ENCODE peak calls at places on chromosomes 4 and X, in ten cellular contexts. R is stomach, Q is body of pancreas, B is tibial nerve, P is uterus, D is heart left ventricle, E is endothelial cell of umbilical vein, T is HCT116, W is Peyer's patch, V is transverse colon. N is an unnamed sample.
A peak's percentile ranks its signal among the peaks of the same experiment; 100 is the strongest.

GRCh38 chr4:128757712-128758111 is 51.8 kb upstream of the JADE1 start:
- DNase-seq in D (peak; percentile 53), V (no peak), W (no peak), P (no peak), T (no peak), Q (peak; percentile 64), E (no peak), B (peak; percentile 24), R (peak; percentile 43), N (peak; percentile 66)

GRCh38 chr4:134544303-134544761 is 342.7 kb upstream of the PABPC4L start:
- DNase-seq in D (peak; percentile 25), E (peak; percentile 96), V (peak; percentile 11), Q (no peak), T (peak; percentile 23), P (no peak), R (no peak), B (no peak), W (no peak), N (peak; percentile 65)

GRCh38 chr4:111074523-111075114 is 451.7 kb upstream of the PITX2 start:
- DNase-seq in V (no peak), T (no peak), E (no peak), Q (no peak), D (no peak), P (no peak), B (no peak), R (no peak), W (no peak), N (no peak)

GRCh38 chrX:39477438-39478120 is 620.2 kb downstream of the BCOR start:
- DNase-seq in R (peak; percentile 26), V (peak; percentile 35), W (no peak), B (no peak), D (peak; percentile 73), T (no peak), E (peak; percentile 2), Q (peak; percentile 53), P (peak; percentile 34), N (no peak)

GRCh38 chr4:153115322-153116100 is 88.7 kb upstream of the TRIM2 start:
- DNase-seq in D (peak; percentile 41), B (no peak), W (peak; percentile 68), Q (no peak), V (peak; percentile 37), E (peak; percentile 38), T (peak; percentile 46), P (no peak), R (peak; percentile 62), N (no peak)

GRCh38 chr4:7909463-7909862 is 30.2 kb downstream of the AFAP1 start:
- DNase-seq in E (no peak), P (no peak), B (no peak), W (no peak), D (no peak), V (no peak), Q (no peak), T (no peak), R (no peak), N (no peak)

GRCh38 chr4:109511414-109511813 is 48.6 kb upstream of the MCUB start:
- DNase-seq in P (no peak), D (no peak), V (no peak), W (no peak), Q (no peak), B (no peak), T (no peak), R (no peak), E (peak; percentile 24), N (no peak)

GRCh38 chr4:177079327-177079726 is 230.3 kb upstream of the NEIL3 start:
- DNase-seq in R (no peak), B (no peak), W (no peak), Q (no peak), D (no peak), E (no peak), V (no peak), T (no peak), P (no peak), N (no peak)

GRCh38 chrX:70062076-70062475 is at the start of gene OTUD6A:
- DNase-seq in W (no peak), Q (no peak), D (no peak), T (no peak), P (no peak), R (no peak), B (no peak), E (no peak), V (no peak), N (no peak)

GRCh38 chrX:119695535-119696050 is 2.6 kb upstream of the SEPTIN6 start:
- DNase-seq in R (no peak), Q (no peak), W (peak; percentile 31), B (no peak), V (no peak), T (no peak), E (no peak), D (no peak), P (no peak), N (no peak)

GRCh38 chrX:119693032-119693995 is at the start of gene SEPTIN6:
- DNase-seq in W (peak; percentile 90), D (peak; percentile 75), T (peak; percentile 51), P (peak; percentile 43), Q (peak; percentile 52), E (peak; percentile 60), V (peak; percentile 82), B (peak; percentile 42), R (peak; percentile 72), N (peak; percentile 45)

GRCh38 chrX:119692241-119693031 is 532 bp downstream of the SEPTIN6 start:
- DNase-seq in B (no peak), V (peak; percentile 47), D (peak; percentile 41), W (peak; percentile 70), E (peak; percentile 27), P (no peak), R (peak; percentile 44), T (no peak), Q (no peak), N (peak; percentile 27)

GRCh38 chrX:119694601-119695534 is 1.9 kb upstream of the SEPTIN6 start:
- DNase-seq in E (no peak), T (no peak), D (no peak), Q (no peak), W (peak; percentile 62), P (no peak), R (no peak), V (no peak), B (no peak), N (no peak)

GRCh38 chrX:119693996-119694451 is 1.1 kb upstream of the SEPTIN6 start:
- DNase-seq in W (no peak), D (peak; percentile 20), V (peak; percentile 11), B (no peak), E (no peak), P (no peak), Q (no peak), R (no peak), T (no peak), N (peak; percentile 10)
- H3K27ac ChIP-seq in W (no peak overlapping the region), D (no peak overlapping the region), V (peak overlapping the region; percentile 87), B (no peak overlapping the region), E (no peak overlapping the region), P (no peak overlapping the region), Q (no peak overlapping the region), R (no peak overlapping the region), T (no peak overlapping the region), N (no peak overlapping the region)

DNA sequence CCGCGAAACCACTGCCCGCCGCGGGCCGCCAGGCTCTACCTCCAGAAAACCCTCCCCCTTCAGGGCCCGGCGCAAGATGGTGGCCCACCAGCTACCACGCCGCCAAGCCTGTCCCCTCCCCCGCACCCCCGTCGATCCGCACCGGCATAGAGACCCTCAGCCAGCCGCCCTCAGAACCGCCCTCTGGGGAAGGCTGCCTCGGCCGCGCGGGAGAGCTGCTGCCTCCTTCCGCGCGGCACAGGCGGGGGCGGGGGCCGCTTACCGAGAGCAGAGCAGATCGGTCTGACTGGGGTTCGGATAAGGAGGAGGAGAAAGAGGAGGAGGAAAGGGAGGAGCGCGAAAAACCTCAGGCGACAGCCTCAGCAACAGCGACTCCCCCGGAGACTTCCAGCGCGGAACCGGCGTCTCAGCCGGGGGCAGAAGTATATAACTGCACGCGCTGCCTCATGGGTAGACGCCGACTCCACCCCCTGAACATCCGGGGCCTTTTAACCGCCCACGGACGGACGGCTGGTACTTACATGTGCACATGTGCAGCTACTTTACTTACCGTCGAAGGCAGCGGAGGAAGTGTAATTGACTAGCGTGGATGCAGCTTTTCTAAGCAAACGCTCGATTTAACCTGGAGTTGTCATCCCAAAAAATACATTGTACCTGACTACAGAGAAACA is at the start of gene ZNF280C:
- DNase-seq in T (peak; percentile 91), W (peak; percentile 86), R (peak; percentile 89), P (peak; percentile 82), E (peak; percentile 91), B (peak; percentile 67), Q (peak; percentile 89), D (peak; percentile 86), V (peak; percentile 92), N (peak; percentile 84)
- TF ChIP-seq POLR2A in T (peak; percentile 88), W (peak; percentile 70), R (no peak), P (peak; percentile 19), E (peak; percentile 95), B (peak; percentile 44), Q (peak; percentile 94), D (peak; percentile 71), V (peak; percentile 83), N (no peak)

DNA sequence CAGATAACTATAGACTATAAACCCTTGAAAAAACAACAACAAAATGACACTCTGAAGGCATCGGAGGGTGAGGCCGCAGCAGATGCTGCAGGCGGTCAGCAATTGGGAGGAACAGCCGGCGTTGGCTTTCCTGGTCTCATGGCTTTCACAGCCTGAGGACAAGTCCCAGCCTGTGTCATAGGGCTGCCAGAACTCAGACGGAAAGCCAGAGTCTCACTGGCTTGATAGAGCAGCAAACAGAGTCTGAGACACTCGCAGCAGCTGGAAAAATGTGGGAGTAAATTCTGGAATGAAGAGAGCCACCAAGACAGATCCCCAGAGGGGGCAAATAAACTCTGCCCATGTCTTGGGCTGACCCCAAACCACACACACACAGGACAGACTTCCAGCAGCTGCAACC is 86.3 kb downstream of the PPP2R2C start:
- DNase-seq in Q (no peak), D (peak; percentile 29), R (no peak), W (no peak), E (no peak), P (no peak), T (no peak), V (no peak), B (no peak), N (no peak)
- H3K27me3 ChIP-seq in Q (no peaks in the 10 kb centered on the region), D (peaks cover 9% of the 10 kb centered on the region), R (peaks cover 65% of the 10 kb centered on the region), W (no peaks in the 10 kb centered on the region), E (no peaks in the 10 kb centered on the region), P (no peaks in the 10 kb centered on the region), T (no peaks in the 10 kb centered on the region), V (peaks cover 12% of the 10 kb centered on the region), B (no peaks in the 10 kb centered on the region), N (no peaks in the 10 kb centered on the region)

GRCh38 chr4:133148690-133149363 is at the start of gene PCDH10:
- DNase-seq in P (peak; percentile 87), T (no peak), E (peak; percentile 98), Q (peak; percentile 84), B (peak; percentile 79), W (no peak), R (peak; percentile 65), D (peak; percentile 78), V (peak; percentile 73), N (peak; percentile 89)
- H3K27ac ChIP-seq in P (no peak within 1 kb of the TSS), T (no peak within 1 kb of the TSS), E (peak within 1 kb of the TSS; percentile 67), Q (no peak within 1 kb of the TSS), B (peak within 1 kb of the TSS; percentile 61), W (no peak within 1 kb of the TSS), R (no peak within 1 kb of the TSS), D (no peak within 1 kb of the TSS), V (no peak within 1 kb of the TSS), N (no peak within 1 kb of the TSS)

GRCh38 chrX:15854712-15855561 is at the start of gene AP1S2:
- DNase-seq in Q (peak; percentile 94), P (peak; percentile 92), E (peak; percentile 95), W (peak; percentile 95), B (peak; percentile 74), V (peak; percentile 97), R (peak; percentile 96), D (peak; percentile 92), T (peak; percentile 78), N (peak; percentile 89)
- TF ChIP-seq POLR2A in Q (peak; percentile 81), P (peak; percentile 60), E (no peak), W (peak; percentile 71), B (peak; percentile 84), V (peak; percentile 69), R (peak; percentile 34), D (peak; percentile 82), T (no peak), N (peak; percentile 84)